ENCODE peak calls at places on chromosomes 12 and 14, in five cellular contexts. One of them, this sample, is unnamed.

GRCh38 chr12:127293507-127294310 is 973.3 kb upstream of the TMEM132C start:
- DNase-seq in SW 1271: peak
- DNase-seq in GM04503: no peak
- DNase-seq in neural crest cell: peak
- DNase-seq in T-helper 1 cell: peak
- DNase-seq in this sample: peak

GRCh38 chr12:47272412-47273190 is 192.8 kb upstream of the AMIGO2 start:
- DNase-seq in neural crest cell: no peak
- DNase-seq in GM04503: no peak
- DNase-seq in SW 1271: no peak
- DNase-seq in T-helper 1 cell: no peak
- DNase-seq in this sample: no peak

GRCh38 chr14:91004987-91005386 is 55.5 kb downstream of the RPS6KA5 start:
- DNase-seq in GM04503: no peak
- DNase-seq in neural crest cell: no peak
- DNase-seq in SW 1271: no peak
- DNase-seq in T-helper 1 cell: no peak
- DNase-seq in this sample: no peak

GRCh38 chr14:23559010-23559920 is 3.2 kb downstream of the THTPA start:
- DNase-seq in T-helper 1 cell: peak
- DNase-seq in neural crest cell: peak
- DNase-seq in SW 1271: peak
- DNase-seq in GM04503: no peak
- DNase-seq in this sample: peak

GRCh38 chr12:110972870-110973269 is 52.5 kb upstream of the MYL2 start:
- DNase-seq in neural crest cell: no peak
- DNase-seq in SW 1271: no peak
- DNase-seq in T-helper 1 cell: no peak
- DNase-seq in GM04503: no peak
- DNase-seq in this sample: no peak

GRCh38 chr14:60756847-60757246 is 22.3 kb downstream of the MNAT1 start:
- DNase-seq in T-helper 1 cell: no peak
- DNase-seq in neural crest cell: no peak
- DNase-seq in SW 1271: no peak
- DNase-seq in GM04503: no peak
- DNase-seq in this sample: no peak

GRCh38 chr14:45715946-45716345 is 462.9 kb upstream of the MIS18BP1 start:
- DNase-seq in neural crest cell: no peak
- DNase-seq in T-helper 1 cell: no peak
- DNase-seq in SW 1271: no peak
- DNase-seq in GM04503: no peak
- DNase-seq in this sample: no peak

GRCh38 chr12:6363330-6364036 is 11.9 kb downstream of the SCNN1A start:
- DNase-seq in T-helper 1 cell: peak
- DNase-seq in GM04503: no peak
- DNase-seq in neural crest cell: no peak
- DNase-seq in SW 1271: peak
- DNase-seq in this sample: no peak

GRCh38 chr14:100715332-100715731 is 11.4 kb upstream of the DLK1 start:
- DNase-seq in T-helper 1 cell: no peak
- DNase-seq in SW 1271: no peak
- DNase-seq in GM04503: no peak
- DNase-seq in neural crest cell: no peak
- DNase-seq in this sample: no peak

GRCh38 chr14:83184531-83184930 is 1650.9 kb upstream of the SEL1L start:
- DNase-seq in T-helper 1 cell: no peak
- DNase-seq in GM04503: no peak
- DNase-seq in SW 1271: no peak
- DNase-seq in neural crest cell: no peak
- DNase-seq in this sample: no peak

GRCh38 chr12:76144253-76144564 is 59.7 kb upstream of the NAP1L1 start:
- DNase-seq in T-helper 1 cell: no peak
- DNase-seq in GM04503: no peak
- DNase-seq in neural crest cell: no peak
- DNase-seq in SW 1271: no peak
- DNase-seq in this sample: peak

GRCh38 chr14:58731465-58732330 is 93.9 kb downstream of the DACT1 start:
- DNase-seq in T-helper 1 cell: no peak
- DNase-seq in GM04503: peak
- DNase-seq in neural crest cell: no peak
- DNase-seq in SW 1271: peak
- DNase-seq in this sample: no peak

GRCh38 chr12:107670999-107671643 is 14.5 kb upstream of the PWP1 start:
- DNase-seq in neural crest cell: peak
- DNase-seq in GM04503: no peak
- DNase-seq in SW 1271: peak
- DNase-seq in T-helper 1 cell: peak
- DNase-seq in this sample: no peak

GRCh38 chr14:71753976-71754375 is 178.3 kb upstream of the RGS6 start:
- DNase-seq in T-helper 1 cell: no peak
- DNase-seq in neural crest cell: no peak
- DNase-seq in GM04503: no peak
- DNase-seq in SW 1271: no peak
- DNase-seq in this sample: no peak

GRCh38 chr14:24369907-24370687 is 2.1 kb downstream of the NFATC4 start:
- DNase-seq in T-helper 1 cell: no peak
- DNase-seq in GM04503: no peak
- DNase-seq in neural crest cell: no peak
- DNase-seq in SW 1271: no peak
- DNase-seq in this sample: no peak

GRCh38 chr12:13390381-13390856 is 193.9 kb downstream of the EMP1 start:
- DNase-seq in GM04503: peak
- DNase-seq in neural crest cell: no peak
- DNase-seq in T-helper 1 cell: no peak
- DNase-seq in SW 1271: peak
- DNase-seq in this sample: peak

GRCh38 chr14:104362761-104363605 is 216.6 kb upstream of the C14orf180 start:
- DNase-seq in SW 1271: no peak
- DNase-seq in neural crest cell: no peak
- DNase-seq in T-helper 1 cell: no peak
- DNase-seq in GM04503: no peak
- DNase-seq in this sample: no peak

GRCh38 chr14:81314443-81315175 is 85.5 kb downstream of the STON2 start:
- DNase-seq in GM04503: no peak
- DNase-seq in SW 1271: no peak
- DNase-seq in T-helper 1 cell: no peak
- DNase-seq in neural crest cell: no peak
- DNase-seq in this sample: peak

GRCh38 chr12:113292091-113292490 is 42.8 kb downstream of the SLC8B1 start:
- DNase-seq in neural crest cell: no peak
- DNase-seq in SW 1271: no peak
- DNase-seq in T-helper 1 cell: no peak
- DNase-seq in GM04503: no peak
- DNase-seq in this sample: no peak

GRCh38 chr12:674272-674781 is 11.1 kb upstream of the NINJ2 start:
- DNase-seq in neural crest cell: no peak
- DNase-seq in T-helper 1 cell: peak
- DNase-seq in SW 1271: no peak
- DNase-seq in GM04503: no peak
- DNase-seq in this sample: no peak

GRCh38 chr12:6934110-6934509 is 6.4 kb downstream of the ATN1 start:
- DNase-seq in T-helper 1 cell: no peak
- DNase-seq in GM04503: no peak
- DNase-seq in SW 1271: peak
- DNase-seq in neural crest cell: no peak
- DNase-seq in this sample: no peak

GRCh38 chr12:127343941-127344340 is 923.0 kb upstream of the TMEM132C start:
- DNase-seq in neural crest cell: no peak
- DNase-seq in T-helper 1 cell: no peak
- DNase-seq in GM04503: no peak
- DNase-seq in SW 1271: no peak
- DNase-seq in this sample: no peak

GRCh38 chr12:121582583-121583333 is 1.9 kb upstream of the KDM2B start:
- DNase-seq in neural crest cell: no peak
- DNase-seq in T-helper 1 cell: no peak
- DNase-seq in GM04503: no peak
- DNase-seq in SW 1271: no peak
- DNase-seq in this sample: no peak

GRCh38 chr14:23130875-23131274 is 11.8 kb upstream of the CEBPE start:
- DNase-seq in GM04503: no peak
- DNase-seq in T-helper 1 cell: no peak
- DNase-seq in neural crest cell: no peak
- DNase-seq in SW 1271: no peak
- DNase-seq in this sample: no peak

GRCh38 chr14:22691171-22691570 is 47.0 kb upstream of the OR6J1 start:
- DNase-seq in GM04503: no peak
- DNase-seq in T-helper 1 cell: no peak
- DNase-seq in SW 1271: peak
- DNase-seq in neural crest cell: no peak
- DNase-seq in this sample: no peak

GRCh38 chr12:124578854-124579253 is 11.4 kb upstream of the NCOR2 start:
- DNase-seq in SW 1271: no peak
- DNase-seq in T-helper 1 cell: no peak
- DNase-seq in GM04503: no peak
- DNase-seq in neural crest cell: no peak
- DNase-seq in this sample: no peak

GRCh38 chr14:53144244-53144643 is 8.9 kb downstream of the DDHD1 start:
- DNase-seq in T-helper 1 cell: peak
- DNase-seq in neural crest cell: no peak
- DNase-seq in SW 1271: no peak
- DNase-seq in GM04503: no peak
- DNase-seq in this sample: no peak

GRCh38 chr14:73238941-73239340 is 1.6 kb downstream of the PAPLN start:
- DNase-seq in SW 1271: no peak
- DNase-seq in GM04503: no peak
- DNase-seq in neural crest cell: no peak
- DNase-seq in T-helper 1 cell: no peak
- DNase-seq in this sample: peak

GRCh38 chr14:101505216-101505970 is 55.9 kb upstream of the DIO3 start:
- DNase-seq in GM04503: no peak
- DNase-seq in SW 1271: no peak
- DNase-seq in neural crest cell: no peak
- DNase-seq in T-helper 1 cell: no peak
- DNase-seq in this sample: no peak

GRCh38 chr14:53996041-53996440 is 39.4 kb upstream of the BMP4 start:
- DNase-seq in SW 1271: no peak
- DNase-seq in GM04503: no peak
- DNase-seq in T-helper 1 cell: no peak
- DNase-seq in neural crest cell: no peak
- DNase-seq in this sample: no peak

GRCh38 chr14:103698380-103699260 is 16.6 kb downstream of the XRCC3 start:
- DNase-seq in SW 1271: no peak
- DNase-seq in neural crest cell: no peak
- DNase-seq in T-helper 1 cell: no peak
- DNase-seq in GM04503: no peak
- DNase-seq in this sample: no peak

GRCh38 chr14:104401785-104402184 is 177.8 kb upstream of the C14orf180 start:
- DNase-seq in neural crest cell: no peak
- DNase-seq in SW 1271: no peak
- DNase-seq in T-helper 1 cell: no peak
- DNase-seq in GM04503: no peak
- DNase-seq in this sample: no peak

GRCh38 chr14:73237786-73238261 is 518 bp downstream of the PAPLN start:
- DNase-seq in GM04503: no peak
- DNase-seq in neural crest cell: no peak
- DNase-seq in SW 1271: no peak
- DNase-seq in T-helper 1 cell: no peak
- DNase-seq in this sample: no peak